ENCODE peak calls at places on chromosomes 3 and 15, in nine cellular contexts. One of them, this sample, is unnamed.
A peak's percentile ranks its signal among the peaks of the same experiment; 100 is the strongest.

GRCh38 chr3:63400259-63400860 is 122.3 kb downstream of the SYNPR start:
- DNase-seq in fibroblast of mammary gland: peak; percentile 56
- DNase-seq in heart left ventricle: no peak
- DNase-seq in sciatic nerve: no peak
- DNase-seq in stimulated activated CD4-positive, alpha-beta T cell treated with anti-CD3 and anti-CD28 coated beads, TNF-alpha, amount 100 ng/mL, for 24 hours: no peak
- DNase-seq in iris pigment epithelial cell: peak; percentile 42
- DNase-seq in GM12892: no peak
- DNase-seq in Calu3: no peak
- DNase-seq in brain microvascular endothelial cell: peak; percentile 4
- DNase-seq in this sample: no peak

GRCh38 chr3:148455098-148455497 is 242.6 kb upstream of the AGTR1 start:
- DNase-seq in fibroblast of mammary gland: peak; percentile 33
- DNase-seq in heart left ventricle: no peak
- DNase-seq in sciatic nerve: no peak
- DNase-seq in stimulated activated CD4-positive, alpha-beta T cell treated with anti-CD3 and anti-CD28 coated beads, TNF-alpha, amount 100 ng/mL, for 24 hours: no peak
- DNase-seq in iris pigment epithelial cell: no peak
- DNase-seq in GM12892: no peak
- DNase-seq in Calu3: no peak
- DNase-seq in brain microvascular endothelial cell: no peak
- DNase-seq in this sample: no peak

GRCh38 chr3:62019906-62020305 is 353.4 kb downstream of the FEZF2 start:
- DNase-seq in fibroblast of mammary gland: no peak
- DNase-seq in heart left ventricle: no peak
- DNase-seq in sciatic nerve: no peak
- DNase-seq in stimulated activated CD4-positive, alpha-beta T cell treated with anti-CD3 and anti-CD28 coated beads, TNF-alpha, amount 100 ng/mL, for 24 hours: no peak
- DNase-seq in iris pigment epithelial cell: no peak
- DNase-seq in GM12892: no peak
- DNase-seq in Calu3: no peak
- DNase-seq in brain microvascular endothelial cell: no peak
- DNase-seq in this sample: no peak

GRCh38 chr3:109098245-109098644 is 19.7 kb downstream of the MORC1 start:
- DNase-seq in fibroblast of mammary gland: no peak
- DNase-seq in heart left ventricle: no peak
- DNase-seq in sciatic nerve: no peak
- DNase-seq in stimulated activated CD4-positive, alpha-beta T cell treated with anti-CD3 and anti-CD28 coated beads, TNF-alpha, amount 100 ng/mL, for 24 hours: no peak
- DNase-seq in iris pigment epithelial cell: peak; percentile 5
- DNase-seq in GM12892: no peak
- DNase-seq in Calu3: peak; percentile 60
- DNase-seq in brain microvascular endothelial cell: no peak
- DNase-seq in this sample: no peak

GRCh38 chr15:63323798-63324651 is 46.6 kb downstream of the APH1B start:
- DNase-seq in fibroblast of mammary gland: no peak
- DNase-seq in heart left ventricle: no peak
- DNase-seq in sciatic nerve: no peak
- DNase-seq in stimulated activated CD4-positive, alpha-beta T cell treated with anti-CD3 and anti-CD28 coated beads, TNF-alpha, amount 100 ng/mL, for 24 hours: no peak
- DNase-seq in iris pigment epithelial cell: no peak
- DNase-seq in GM12892: no peak
- DNase-seq in Calu3: no peak
- DNase-seq in brain microvascular endothelial cell: no peak
- DNase-seq in this sample: no peak

GRCh38 chr3:47901280-47901833 is 98.4 kb downstream of the DHX30 start:
- DNase-seq in fibroblast of mammary gland: no peak
- DNase-seq in heart left ventricle: no peak
- DNase-seq in sciatic nerve: no peak
- DNase-seq in stimulated activated CD4-positive, alpha-beta T cell treated with anti-CD3 and anti-CD28 coated beads, TNF-alpha, amount 100 ng/mL, for 24 hours: no peak
- DNase-seq in iris pigment epithelial cell: no peak
- DNase-seq in GM12892: no peak
- DNase-seq in Calu3: no peak
- DNase-seq in brain microvascular endothelial cell: no peak
- DNase-seq in this sample: no peak

GRCh38 chr15:70253461-70254156 is 155.9 kb upstream of the TLE3 start:
- DNase-seq in fibroblast of mammary gland: no peak
- DNase-seq in heart left ventricle: no peak
- DNase-seq in sciatic nerve: no peak
- DNase-seq in stimulated activated CD4-positive, alpha-beta T cell treated with anti-CD3 and anti-CD28 coated beads, TNF-alpha, amount 100 ng/mL, for 24 hours: no peak
- DNase-seq in iris pigment epithelial cell: no peak
- DNase-seq in GM12892: no peak
- DNase-seq in Calu3: no peak
- DNase-seq in brain microvascular endothelial cell: no peak
- DNase-seq in this sample: peak; percentile 18

GRCh38 chr3:27133062-27133461 is 236.1 kb downstream of the NEK10 start:
- DNase-seq in fibroblast of mammary gland: no peak
- DNase-seq in heart left ventricle: no peak
- DNase-seq in sciatic nerve: no peak
- DNase-seq in stimulated activated CD4-positive, alpha-beta T cell treated with anti-CD3 and anti-CD28 coated beads, TNF-alpha, amount 100 ng/mL, for 24 hours: no peak
- DNase-seq in iris pigment epithelial cell: no peak
- DNase-seq in GM12892: no peak
- DNase-seq in Calu3: no peak
- DNase-seq in brain microvascular endothelial cell: no peak
- DNase-seq in this sample: no peak

GRCh38 chr15:86830304-86830703 is 750.6 kb downstream of the AGBL1 start:
- DNase-seq in fibroblast of mammary gland: no peak
- DNase-seq in heart left ventricle: no peak
- DNase-seq in sciatic nerve: no peak
- DNase-seq in stimulated activated CD4-positive, alpha-beta T cell treated with anti-CD3 and anti-CD28 coated beads, TNF-alpha, amount 100 ng/mL, for 24 hours: no peak
- DNase-seq in iris pigment epithelial cell: no peak
- DNase-seq in GM12892: no peak
- DNase-seq in Calu3: no peak
- DNase-seq in brain microvascular endothelial cell: no peak
- DNase-seq in this sample: no peak

GRCh38 chr3:181610973-181611265 is 100.8 kb upstream of the SOX2 start:
- DNase-seq in fibroblast of mammary gland: no peak
- DNase-seq in heart left ventricle: no peak
- DNase-seq in sciatic nerve: no peak
- DNase-seq in stimulated activated CD4-positive, alpha-beta T cell treated with anti-CD3 and anti-CD28 coated beads, TNF-alpha, amount 100 ng/mL, for 24 hours: no peak
- DNase-seq in iris pigment epithelial cell: no peak
- DNase-seq in GM12892: no peak
- DNase-seq in Calu3: no peak
- DNase-seq in brain microvascular endothelial cell: no peak
- DNase-seq in this sample: no peak

GRCh38 chr3:153221748-153222162 is 59.7 kb downstream of the RAP2B start:
- DNase-seq in fibroblast of mammary gland: peak; percentile 91
- DNase-seq in heart left ventricle: peak; percentile 72
- DNase-seq in sciatic nerve: peak; percentile 63
- DNase-seq in stimulated activated CD4-positive, alpha-beta T cell treated with anti-CD3 and anti-CD28 coated beads, TNF-alpha, amount 100 ng/mL, for 24 hours: peak; percentile 28
- DNase-seq in iris pigment epithelial cell: peak; percentile 100
- DNase-seq in GM12892: peak; percentile 5
- DNase-seq in Calu3: no peak
- DNase-seq in brain microvascular endothelial cell: peak; percentile 100
- DNase-seq in this sample: peak; percentile 85

This sample was measured in osteoblast.